ENCODE peak calls at places on chromosome 21, in five cellular contexts. E is A549, M is tibial nerve, F is prostate gland, D is Peyer's patch. A is an unnamed sample.

GRCh38 chr21:29376556-29376955 is 77.8 kb downstream of the BACH1 start:
- DNase-seq in E (peak), M (peak), F (no peak), D (peak), A (peak)

GRCh38 chr21:21463456-21463855 is 465.2 kb downstream of the NCAM2 start:
- DNase-seq in E (no peak), M (no peak), F (no peak), D (no peak), A (no peak)

GRCh38 chr21:36209626-36210171 is 53.1 kb downstream of the DOP1B start:
- DNase-seq in E (no peak), M (peak), F (peak), D (peak), A (peak)

GRCh38 chr21:30232011-30232410 is 16.1 kb upstream of the CLDN8 start:
- DNase-seq in E (no peak), M (no peak), F (no peak), D (no peak), A (no peak)

GRCh38 chr21:20592482-20592881 is 405.7 kb upstream of the NCAM2 start:
- DNase-seq in E (no peak), M (no peak), F (no peak), D (no peak), A (no peak)

GRCh38 chr21:34544032-34544496 is 32.1 kb upstream of the KCNE1 start:
- DNase-seq in E (peak), M (peak), F (peak), D (peak), A (peak)

GRCh38 chr21:23452384-23453083 is 2154.7 kb downstream of the MRPL39 start:
- DNase-seq in E (no peak), M (no peak), F (no peak), D (no peak), A (no peak)

GRCh38 chr21:35204125-35204524 is 155.0 kb upstream of the RUNX1 start:
- DNase-seq in E (no peak), M (no peak), F (no peak), D (no peak), A (no peak)

GRCh38 chr21:34043333-34043732 is 30.0 kb upstream of the MRPS6 start:
- DNase-seq in E (no peak), M (no peak), F (no peak), D (no peak), A (no peak)

GRCh38 chr21:28229811-28230210 is 762.9 kb downstream of the LTN1 start:
- DNase-seq in E (no peak), M (no peak), F (no peak), D (no peak), A (no peak)

GRCh38 chr21:35297665-35298064 is 248.6 kb upstream of the RUNX1 start:
- DNase-seq in E (no peak), M (no peak), F (no peak), D (no peak), A (no peak)

GRCh38 chr21:44462090-44462833 is 7.0 kb downstream of the LRRC3 start:
- DNase-seq in E (no peak), M (no peak), F (no peak), D (no peak), A (no peak)

GRCh38 chr21:28884481-28884880 is 108.2 kb downstream of the LTN1 start:
- DNase-seq in E (no peak), M (no peak), F (no peak), D (no peak), A (no peak)

GRCh38 chr21:27425574-27425973 is 458.7 kb upstream of the ADAMTS5 start:
- DNase-seq in E (no peak), M (no peak), F (no peak), D (no peak), A (no peak)

GRCh38 chr21:27693376-27693775 is 726.5 kb upstream of the ADAMTS5 start:
- DNase-seq in E (no peak), M (no peak), F (no peak), D (no peak), A (no peak)

GRCh38 chr21:35882791-35883240 is 177.5 kb downstream of the SETD4 start:
- DNase-seq in E (no peak), M (peak), F (no peak), D (no peak), A (no peak)

GRCh38 chr21:39842741-39843146 is 24.5 kb upstream of the PCP4 start:
- DNase-seq in E (no peak), M (no peak), F (no peak), D (no peak), A (no peak)

GRCh38 chr21:44582980-44583799 is 2.8 kb upstream of the KRTAP10-5 start:
- DNase-seq in E (no peak), M (no peak), F (peak), D (no peak), A (no peak)

GRCh38 chr21:28758042-28758882 is 234.4 kb downstream of the LTN1 start:
- DNase-seq in E (no peak), M (no peak), F (no peak), D (no peak), A (no peak)

GRCh38 chr21:34992736-34993135 is 56.4 kb downstream of the RUNX1 start:
- DNase-seq in E (no peak), M (peak), F (no peak), D (no peak), A (no peak)

GRCh38 chr21:27021046-27021445 is 54.2 kb upstream of the ADAMTS5 start:
- DNase-seq in E (no peak), M (no peak), F (no peak), D (no peak), A (no peak)

GRCh38 chr21:43193651-43194302 is 25.0 kb downstream of the CRYAA start:
- DNase-seq in E (no peak), M (peak), F (peak), D (peak), A (no peak)

GRCh38 chr21:33949516-33950424 is 34.2 kb upstream of the ATP5PO start:
- DNase-seq in E (no peak), M (no peak), F (no peak), D (peak), A (no peak)

GRCh38 chr21:30515681-30516080 is 13.7 kb upstream of the KRTAP19-5 start:
- DNase-seq in E (no peak), M (no peak), F (no peak), D (no peak), A (no peak)

GRCh38 chr21:30116474-30116873 is 50.1 kb downstream of the CLDN17 start:
- DNase-seq in E (no peak), M (no peak), F (no peak), D (no peak), A (no peak)

GRCh38 chr21:28771790-28772501 is 220.7 kb downstream of the LTN1 start:
- DNase-seq in E (no peak), M (no peak), F (no peak), D (no peak), A (no peak)

GRCh38 chr21:42674351-42674940 is 21.0 kb downstream of the PDE9A start:
- DNase-seq in E (no peak), M (no peak), F (peak), D (no peak), A (peak)

GRCh38 chr21:26047279-26047967 is 123.1 kb downstream of the APP start:
- DNase-seq in E (no peak), M (no peak), F (peak), D (no peak), A (no peak)

GRCh38 chr21:29056538-29057050 is 16.9 kb downstream of the CCT8 start:
- DNase-seq in E (no peak), M (no peak), F (no peak), D (no peak), A (no peak)

GRCh38 chr21:44054710-44055109 is 42.6 kb downstream of the TRAPPC10 start:
- DNase-seq in E (no peak), M (no peak), F (no peak), D (no peak), A (no peak)

GRCh38 chr21:34704119-34704518 is 35.3 kb downstream of the CLIC6 start:
- DNase-seq in E (no peak), M (peak), F (peak), D (no peak), A (no peak)

GRCh38 chr21:44708213-44708865 is 3.0 kb downstream of the TSPEAR start:
- DNase-seq in E (no peak), M (no peak), F (no peak), D (no peak), A (no peak)

GRCh38 chr21:44789880-44790279 is 11.7 kb downstream of the UBE2G2 start:
- DNase-seq in E (no peak), M (no peak), F (no peak), D (no peak), A (no peak)

GRCh38 chr21:42525228-42525604 is 11.6 kb downstream of the SLC37A1 start:
- DNase-seq in E (no peak), M (no peak), F (no peak), D (no peak), A (no peak)

GRCh38 chr21:27190601-27191000 is 223.7 kb upstream of the ADAMTS5 start:
- DNase-seq in E (no peak), M (peak), F (peak), D (no peak), A (no peak)

GRCh38 chr21:44454058-44454457 is 1.3 kb upstream of the LRRC3 start:
- DNase-seq in E (no peak), M (no peak), F (no peak), D (no peak), A (no peak)

GRCh38 chr21:35316456-35316855 is 267.4 kb upstream of the RUNX1 start:
- DNase-seq in E (no peak), M (no peak), F (no peak), D (no peak), A (no peak)

GRCh38 chr21:43021191-43021590 is 46.8 kb downstream of the PKNOX1 start:
- DNase-seq in E (no peak), M (no peak), F (no peak), D (no peak), A (no peak)

GRCh38 chr21:42591170-42591869 is 62.1 kb upstream of the PDE9A start:
- DNase-seq in E (no peak), M (no peak), F (no peak), D (no peak), A (no peak)

GRCh38 chr21:33751120-33751519 is 108.8 kb downstream of the ITSN1 start:
- DNase-seq in E (no peak), M (no peak), F (no peak), D (no peak), A (no peak)

GRCh38 chr21:14054682-14055081 is 156.1 kb downstream of the LIPI start:
- DNase-seq in E (no peak), M (no peak), F (no peak), D (no peak), A (no peak)
- TF ChIP-seq POLR2A in E (no peak), M (no peak), F (no peak), D (no peak), A (no peak)

GRCh38 chr21:15514073-15514946 is 215.5 kb upstream of the USP25 start:
- DNase-seq in E (no peak), M (no peak), F (no peak), D (peak), A (peak)
- H3K4me3 ChIP-seq in E (no peak), M (no peak), F (no peak), D (no peak), A (no peak)

DNA sequence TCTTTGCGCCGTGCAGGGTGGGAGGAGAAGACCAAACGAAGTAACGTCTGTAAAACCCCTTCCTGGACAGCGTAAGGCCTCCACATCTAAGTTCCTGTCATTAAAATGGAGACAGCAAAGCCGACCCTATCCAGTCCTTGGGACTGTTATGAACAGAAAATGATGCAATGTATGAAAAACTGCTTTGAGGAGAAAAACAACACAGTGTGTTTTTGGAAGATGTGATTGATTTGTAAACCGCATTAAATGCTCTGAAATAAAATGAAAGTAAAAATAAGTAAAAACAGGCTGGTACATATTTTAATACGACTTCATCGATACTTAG is 827 bp upstream of the URB1 start:
- DNase-seq in E (no peak), M (no peak), F (no peak), D (no peak), A (no peak)
- H3K27ac ChIP-seq in E (peak), M (peak), F (peak), D (peak), A (peak)

DNA sequence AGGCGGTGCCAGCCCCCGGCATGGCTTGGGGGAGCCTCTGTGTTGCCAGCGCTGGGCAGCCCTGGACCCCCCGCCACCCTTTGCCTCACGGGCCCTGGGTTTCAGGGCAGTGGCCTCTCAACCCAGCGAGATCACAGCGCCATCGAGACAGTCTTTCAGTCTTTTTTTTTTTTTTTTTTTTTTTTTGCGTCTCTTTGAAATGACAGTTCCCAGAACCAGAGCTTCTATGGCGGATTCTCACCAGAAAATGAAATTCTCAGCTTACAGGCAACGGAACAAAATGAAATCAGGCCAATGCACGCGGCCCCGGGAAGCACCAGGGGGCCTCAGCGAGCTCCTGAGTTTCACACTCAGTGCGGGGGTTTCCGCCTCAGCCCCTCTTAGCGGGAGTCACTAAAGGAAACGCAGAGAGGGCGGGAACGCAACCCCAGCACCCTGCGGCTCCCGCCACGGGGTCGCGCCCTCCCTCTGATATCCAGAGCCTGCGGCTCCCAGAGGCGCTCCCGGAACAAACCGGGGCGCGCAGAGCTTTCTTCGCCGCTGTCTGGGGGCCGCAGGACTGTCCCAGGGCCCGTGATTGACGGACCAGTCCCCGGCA is 8.0 kb upstream of the COL6A1 start:
- DNase-seq in E (peak), M (peak), F (peak), D (peak), A (peak)
- TF ChIP-seq POLR2A in E (no peak), M (no peak), F (no peak), D (no peak), A (peak)

DNA sequence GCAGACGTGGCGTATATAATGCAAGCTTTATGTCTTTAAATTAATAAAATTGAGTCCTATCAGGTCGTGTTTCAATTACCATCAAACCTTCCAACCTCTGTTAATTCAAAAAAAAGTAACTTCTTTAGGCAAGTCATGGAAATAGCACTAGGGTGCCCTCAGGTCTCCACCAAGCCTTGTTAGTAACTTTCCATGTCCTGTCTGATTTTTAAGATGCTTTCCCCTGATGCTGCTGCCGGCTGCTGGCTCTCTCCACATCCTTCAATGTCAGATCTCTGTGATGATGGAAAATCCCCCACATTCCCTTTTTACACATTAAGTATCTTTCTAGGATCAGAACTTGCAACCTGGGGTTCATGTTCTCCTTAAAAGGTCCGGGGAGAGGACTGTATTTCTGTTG is 3.0 kb downstream of the ERG start:
- DNase-seq in E (no peak), M (no peak), F (no peak), D (no peak), A (no peak)
- H3K4me3 ChIP-seq in E (no peak), M (no peak), F (no peak), D (no peak), A (no peak)

GRCh38 chr21:16195476-16195875 is 465.7 kb downstream of the USP25 start:
- DNase-seq in E (no peak), M (no peak), F (no peak), D (no peak), A (no peak)

GRCh38 chr21:16193758-16194606 is 464.2 kb downstream of the USP25 start:
- DNase-seq in E (peak), M (peak), F (peak), D (no peak), A (peak)

GRCh38 chr21:16196521-16197208 is 466.9 kb downstream of the USP25 start:
- DNase-seq in E (no peak), M (no peak), F (no peak), D (no peak), A (no peak)

GRCh38 chr21:16194851-16195251 is 465.1 kb downstream of the USP25 start:
- DNase-seq in E (no peak), M (peak), F (no peak), D (no peak), A (no peak)

DNA sequence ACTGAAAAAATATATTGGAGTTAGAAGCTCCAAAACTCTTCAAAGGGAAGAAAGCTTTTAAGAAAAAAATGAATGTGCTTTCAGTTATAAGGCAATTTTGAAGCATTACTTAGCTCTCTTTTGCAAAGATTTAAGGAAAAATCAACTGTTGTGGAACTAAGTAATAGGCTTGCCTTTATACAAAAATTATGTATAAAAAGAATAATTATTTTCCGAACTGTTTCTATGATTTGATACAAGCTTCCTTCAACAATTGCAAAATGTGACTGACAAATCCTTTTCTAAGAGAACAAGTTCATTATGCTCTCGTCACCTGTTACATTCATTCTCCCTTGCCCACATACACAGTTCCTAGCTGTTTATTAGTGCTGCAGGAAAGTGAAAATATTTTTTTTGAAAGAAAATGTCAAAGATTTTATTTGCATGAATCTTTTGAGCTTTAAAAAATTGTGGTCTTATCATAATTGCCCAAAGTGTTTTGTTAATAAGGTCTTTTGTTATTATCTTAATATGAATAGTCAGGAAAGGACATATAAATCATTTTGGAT is 466.2 kb downstream of the USP25 start:
- DNase-seq in E (no peak), M (no peak), F (no peak), D (no peak), A (no peak)
- H3K27ac ChIP-seq in E (peak), M (peak), F (peak), D (no peak), A (peak)

DNA sequence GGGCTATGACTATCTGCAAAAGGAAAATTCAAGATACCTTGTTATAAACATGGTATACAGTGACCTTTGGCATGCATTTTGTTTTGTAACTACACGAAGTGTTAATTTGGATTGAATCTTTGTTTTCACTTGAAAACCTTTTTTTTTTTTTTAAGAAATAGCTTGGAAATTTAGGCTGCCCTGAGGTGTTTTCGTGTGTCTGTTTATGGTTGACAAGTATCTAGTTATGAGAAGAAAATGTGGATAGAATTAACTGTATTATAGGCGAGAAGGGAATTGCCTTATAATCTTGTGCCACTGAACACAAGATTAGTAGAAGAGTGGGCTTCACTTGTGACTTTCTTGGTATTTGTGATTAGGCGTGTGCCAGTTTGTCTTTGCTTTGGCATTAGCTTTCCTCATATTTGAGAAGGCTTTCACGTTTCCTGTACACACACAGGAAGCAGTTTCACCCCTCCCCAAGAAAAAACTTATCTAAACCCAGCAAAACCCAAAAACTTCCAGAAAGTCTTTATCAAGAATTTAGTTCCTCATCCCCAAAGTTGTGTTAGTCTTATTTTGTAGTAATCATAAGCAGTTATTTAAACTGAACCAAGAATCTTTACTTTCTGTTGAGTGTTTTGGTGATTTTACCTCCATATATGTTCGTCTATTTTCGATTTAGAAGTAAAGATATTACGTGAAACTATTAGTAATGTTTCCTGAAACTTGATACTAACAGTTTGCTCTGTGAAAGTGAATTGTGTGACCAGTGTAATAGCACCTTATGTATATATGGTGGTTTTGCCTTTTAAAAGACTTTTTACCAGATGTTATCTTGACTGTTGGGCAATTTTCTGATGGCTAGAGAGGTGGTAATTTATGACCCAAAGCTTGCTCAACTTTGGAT is 3.8 kb downstream of the DYRK1A start:
- DNase-seq in E (no peak), M (no peak), F (no peak), D (no peak), A (no peak)
- TF ChIP-seq POLR2A in E (no peak), M (no peak), F (peak), D (no peak), A (no peak)